ENCODE peak calls at places on chromosomes 3 and 15, in five cellular contexts. Q is Calu3; J is activated CD4-positive, alpha-beta T cell treated with anti-CD3 and anti-CD28 coated beads, Interleukin-2, amount 50 U/mL, for 1 hour; A is activated naive CD8-positive, alpha-beta T cell treated with anti-CD3 and anti-CD28 coated beads for 36 hours; F is activated gamma-delta T cell. O is an unnamed sample.

GRCh38 chr15:85667491-85668424 is 127.0 kb downstream of the KLHL25 start:
- DNase-seq in F (no peak), J (peak), Q (peak), A (peak), O (peak)

GRCh38 chr3:377158-377561 is 180.6 kb downstream of the CHL1 start:
- DNase-seq in A (no peak), Q (no peak), J (no peak), F (no peak), O (no peak)

GRCh38 chr15:70259030-70259424 is 161.3 kb upstream of the TLE3 start:
- DNase-seq in F (no peak), A (no peak), Q (peak), J (peak), O (peak)

GRCh38 chr15:78244101-78244500 is 9.7 kb upstream of the ACSBG1 start:
- DNase-seq in Q (no peak), F (no peak), J (no peak), A (no peak), O (no peak)

GRCh38 chr15:51971353-51972133 is at the start of gene LEO1:
- DNase-seq in A (peak), F (peak), J (peak), Q (peak), O (peak)

GRCh38 chr15:34804113-34804512 is 8.8 kb upstream of the ACTC1 start:
- DNase-seq in Q (no peak), J (no peak), F (no peak), A (no peak), O (no peak)

GRCh38 chr3:28042707-28043106 is 198.7 kb upstream of the CMC1 start:
- DNase-seq in F (no peak), A (no peak), J (no peak), Q (no peak), O (no peak)

GRCh38 chr15:51077565-51078153 is 17.0 kb downstream of the TNFAIP8L3 start:
- DNase-seq in A (peak), F (no peak), J (peak), Q (no peak), O (peak)

GRCh38 chr3:27767000-27767399 is 44.9 kb upstream of the EOMES start:
- DNase-seq in F (no peak), Q (no peak), A (no peak), J (no peak), O (no peak)

GRCh38 chr15:37009288-37009687 is 91.1 kb downstream of the MEIS2 start:
- DNase-seq in Q (no peak), F (no peak), A (no peak), J (no peak), O (no peak)

GRCh38 chr3:69090021-69090420 is 5.3 kb downstream of the ARL6IP5 start:
- DNase-seq in J (no peak), Q (peak), F (no peak), A (no peak), O (no peak)

GRCh38 chr3:85592256-85592655 is 633.5 kb downstream of the CADM2 start:
- DNase-seq in A (no peak), Q (no peak), J (no peak), F (no peak), O (no peak)

GRCh38 chr3:122030381-122031122 is 8.5 kb upstream of the ILDR1 start:
- DNase-seq in F (no peak), A (peak), J (no peak), Q (no peak), O (no peak)

GRCh38 chr3:189629803-189630455 is 1.3 kb upstream of the TP63 start:
- DNase-seq in Q (no peak), F (no peak), J (no peak), A (no peak), O (no peak)

GRCh38 chr3:152348436-152349177 is 79.9 kb downstream of the MBNL1 start:
- DNase-seq in Q (no peak), A (no peak), J (no peak), F (no peak), O (no peak)

GRCh38 chr3:152205097-152205593 is 63.6 kb upstream of the MBNL1 start:
- DNase-seq in J (no peak), Q (no peak), F (no peak), A (no peak), O (no peak)

GRCh38 chr15:76309561-76310330 is 1.5 kb downstream of the ETFA start:
- DNase-seq in A (no peak), Q (no peak), F (no peak), J (no peak), O (no peak)

GRCh38 chr3:28134198-28134597 is 107.2 kb upstream of the CMC1 start:
- DNase-seq in Q (no peak), J (no peak), A (no peak), F (no peak), O (no peak)

GRCh38 chr15:31237042-31237324 is 89.7 kb upstream of the KLF13 start:
- DNase-seq in F (no peak), Q (no peak), A (no peak), J (no peak), O (no peak)

GRCh38 chr3:57451150-57451846 is 92.8 kb downstream of the DNAH12 start:
- DNase-seq in A (no peak), J (no peak), F (no peak), Q (peak), O (no peak)

GRCh38 chr3:107904536-107905066 is 186.2 kb downstream of the CD47 start:
- DNase-seq in J (no peak), F (no peak), Q (peak), A (no peak), O (no peak)

GRCh38 chr3:187264946-187265345 is 26.6 kb downstream of the MASP1 start:
- DNase-seq in F (no peak), Q (no peak), A (no peak), J (no peak), O (no peak)

GRCh38 chr3:185549111-185549510 is 3.3 kb downstream of the LIPH start:
- DNase-seq in F (no peak), J (no peak), A (no peak), Q (peak), O (no peak)

GRCh38 chr15:87369269-87369668 is 887.3 kb downstream of the NTRK3 start:
- DNase-seq in A (no peak), F (no peak), Q (no peak), J (no peak), O (no peak)

GRCh38 chr3:105277656-105278055 is 89.1 kb upstream of the ALCAM start:
- DNase-seq in A (no peak), J (no peak), Q (no peak), F (no peak), O (no peak)

GRCh38 chr3:142013331-142013730 is 136.0 kb downstream of the TFDP2 start:
- DNase-seq in A (no peak), Q (no peak), J (no peak), F (no peak), O (no peak)

GRCh38 chr15:42608110-42608531 is 32.7 kb downstream of the STARD9 start:
- DNase-seq in F (no peak), Q (no peak), A (peak), J (peak), O (peak)

GRCh38 chr3:188230962-188231361 is 77.0 kb downstream of the LPP start:
- DNase-seq in F (no peak), A (no peak), Q (no peak), J (no peak), O (no peak)

GRCh38 chr3:29683306-29683993 is 402.6 kb downstream of the RBMS3 start:
- DNase-seq in J (no peak), A (no peak), F (no peak), Q (no peak), O (no peak)

GRCh38 chr3:56845505-56845904 is 43.8 kb upstream of the ARHGEF3 start:
- DNase-seq in A (no peak), F (no peak), J (no peak), Q (no peak), O (no peak)

GRCh38 chr3:182925944-182926337 is 54.4 kb downstream of the DCUN1D1 start:
- DNase-seq in A (no peak), J (no peak), F (no peak), Q (no peak), O (no peak)

GRCh38 chr3:56896357-56896756 is 94.6 kb upstream of the ARHGEF3 start:
- DNase-seq in F (no peak), Q (no peak), A (no peak), J (no peak), O (no peak)

GRCh38 chr3:169348981-169349942 is 314.2 kb downstream of the MECOM start:
- DNase-seq in Q (peak), A (no peak), F (no peak), J (no peak), O (no peak)